ENCODE peak calls at places on chromosomes 16 and 17, in nine cellular contexts. W is mucosa of descending colon; V is effector CD4-positive, alpha-beta T cell; B is HCT116; H is stomach; G is WTC11; C is ACHN; P is stimulated activated CD8-positive, alpha-beta memory T cell treated with anti-CD3 and anti-CD28 coated beads, Interleukin-4, amount 100 ng/mL, for 1 hour; F is C1 segment of cervical spinal cord. R is an unnamed sample.

GRCh38 chr16:89972244-89973234 is 24.0 kb downstream of the DEF8 start:
- DNase-seq in B (peak), C (peak), P (peak), G (peak), F (peak), H (peak), W (peak), V (peak), R (peak)

GRCh38 chr17:64147110-64148016 is 17.4 kb upstream of the ERN1 start:
- DNase-seq in P (no peak), B (no peak), F (no peak), C (peak), G (no peak), H (no peak), W (no peak), V (no peak), R (no peak)

GRCh38 chr16:50668368-50669008 is 12.6 kb downstream of the SNX20 start:
- DNase-seq in B (no peak), F (peak), C (no peak), P (no peak), V (no peak), H (peak), W (no peak), G (no peak), R (no peak)

GRCh38 chr17:49035470-49036269 is 38.5 kb downstream of the IGF2BP1 start:
- DNase-seq in H (peak), W (peak), P (no peak), B (peak), F (no peak), C (peak), G (peak), V (no peak), R (no peak)

GRCh38 chr16:86559802-86560305 is 4.8 kb upstream of the MTHFSD start:
- DNase-seq in H (no peak), P (no peak), F (no peak), C (no peak), B (no peak), V (no peak), W (no peak), G (no peak), R (no peak)

GRCh38 chr16:81523387-81524115 is 78.9 kb downstream of the CMIP start:
- DNase-seq in V (peak), W (no peak), F (no peak), C (peak), H (peak), B (peak), G (no peak), P (no peak), R (no peak)

GRCh38 chr16:10584956-10585561 is 4.7 kb upstream of the EMP2 start:
- DNase-seq in C (no peak), P (no peak), W (no peak), F (no peak), H (no peak), V (no peak), G (no peak), B (no peak), R (no peak)

GRCh38 chr17:22463110-22463850 is 771.0 kb downstream of the KCNJ18 start:
- DNase-seq in W (no peak), G (no peak), B (no peak), P (no peak), V (no peak), H (no peak), C (no peak), F (no peak), R (no peak)

GRCh38 chr17:78501241-78502036 is 75.8 kb downstream of the DNAH17 start:
- DNase-seq in W (no peak), G (no peak), C (no peak), P (no peak), H (no peak), B (no peak), V (no peak), F (no peak), R (no peak)

GRCh38 chr16:17657037-17657436 is 186.3 kb upstream of the XYLT1 start:
- DNase-seq in B (no peak), F (no peak), C (no peak), G (peak), V (no peak), W (no peak), H (no peak), P (no peak), R (no peak)

GRCh38 chr17:40241435-40241834 is 22.3 kb downstream of the WIPF2 start:
- DNase-seq in H (no peak), W (no peak), F (no peak), B (no peak), C (no peak), V (no peak), G (no peak), P (no peak), R (no peak)

GRCh38 chr17:42117397-42118125 is 3.6 kb downstream of the KAT2A start:
- DNase-seq in H (no peak), F (no peak), G (no peak), W (no peak), B (no peak), C (no peak), V (no peak), P (no peak), R (no peak)

GRCh38 chr16:85612191-85612800 is 826 bp upstream of the GSE1 start:
- DNase-seq in B (peak), V (no peak), H (peak), W (peak), F (no peak), C (peak), P (no peak), G (no peak), R (peak)

GRCh38 chr16:2154533-2155090 is 970 bp upstream of the TRAF7 start:
- DNase-seq in G (no peak), C (peak), P (no peak), V (no peak), H (no peak), W (no peak), B (no peak), F (no peak), R (no peak)

GRCh38 chr17:45341389-45342158 is 24.8 kb upstream of the MAP3K14 start:
- DNase-seq in V (no peak), W (peak), H (no peak), P (no peak), C (peak), B (peak), F (no peak), G (peak), R (no peak)

GRCh38 chr16:18969050-18969854 is 14.5 kb upstream of the TMC7 start:
- DNase-seq in G (peak), H (peak), V (peak), F (peak), P (peak), C (peak), W (peak), B (peak), R (peak)

GRCh38 chr16:70608516-70608915 is 37.8 kb upstream of the IL34 start:
- DNase-seq in G (no peak), B (no peak), P (no peak), V (no peak), H (no peak), C (no peak), W (no peak), F (no peak), R (no peak)

GRCh38 chr17:29018788-29019474 is 13.1 kb upstream of the SEZ6 start:
- DNase-seq in H (no peak), C (no peak), F (no peak), W (no peak), P (no peak), G (no peak), B (no peak), V (no peak), R (no peak)

GRCh38 chr16:14635394-14636145 is 2.8 kb downstream of the BFAR start:
- DNase-seq in C (no peak), V (no peak), P (no peak), H (no peak), F (no peak), G (no peak), B (no peak), W (no peak), R (no peak)

GRCh38 chr17:50638851-50639767 is 4.4 kb downstream of the ABCC3 start:
- DNase-seq in F (peak), B (peak), C (peak), V (no peak), P (no peak), H (peak), G (no peak), W (peak), R (no peak)

GRCh38 chr17:62761884-62762283 is 46.2 kb downstream of the MARCHF10 start:
- DNase-seq in B (no peak), V (no peak), P (no peak), H (no peak), W (no peak), F (no peak), G (peak), C (no peak), R (no peak)

R was measured in activated effector memory CD4-positive, alpha-beta T cell treated with Interleukin-2 at 50 U/mL for 16 hours.